ENCODE peak calls at places on chromosomes 12 and 14, in eight cellular contexts. One of them, this sample, is unnamed.

GRCh38 chr12:127729381-127729780 is 537.6 kb upstream of the TMEM132C start:
- DNase-seq in kidney epithelial cell: peak; percentile 4
- DNase-seq in transverse colon: no peak
- DNase-seq in naive thymus-derived CD4-positive, alpha-beta T cell: no peak
- DNase-seq in CD8-positive, alpha-beta T cell: no peak
- DNase-seq in psoas muscle: no peak
- DNase-seq in Panc1: no peak
- DNase-seq in tibial artery: no peak
- DNase-seq in this sample: no peak

GRCh38 chr12:112266473-112266872 is 115.8 kb downstream of the HECTD4 start:
- DNase-seq in kidney epithelial cell: no peak
- DNase-seq in transverse colon: no peak
- DNase-seq in naive thymus-derived CD4-positive, alpha-beta T cell: no peak
- DNase-seq in CD8-positive, alpha-beta T cell: no peak
- DNase-seq in psoas muscle: no peak
- DNase-seq in Panc1: no peak
- DNase-seq in tibial artery: no peak
- DNase-seq in this sample: no peak

GRCh38 chr12:90695415-90695814 is 259.6 kb downstream of the CCER1 start:
- DNase-seq in kidney epithelial cell: no peak
- DNase-seq in transverse colon: no peak
- DNase-seq in naive thymus-derived CD4-positive, alpha-beta T cell: no peak
- DNase-seq in CD8-positive, alpha-beta T cell: no peak
- DNase-seq in psoas muscle: no peak
- DNase-seq in Panc1: no peak
- DNase-seq in tibial artery: no peak
- DNase-seq in this sample: no peak

GRCh38 chr14:49598182-49598478 is 610 bp upstream of the LRR1 start:
- DNase-seq in kidney epithelial cell: no peak
- DNase-seq in transverse colon: peak; percentile 42
- DNase-seq in naive thymus-derived CD4-positive, alpha-beta T cell: no peak
- DNase-seq in CD8-positive, alpha-beta T cell: no peak
- DNase-seq in psoas muscle: no peak
- DNase-seq in Panc1: no peak
- DNase-seq in tibial artery: no peak
- DNase-seq in this sample: no peak

GRCh38 chr14:73759183-73759713 is 45.1 kb upstream of the PNMA1 start:
- DNase-seq in kidney epithelial cell: no peak
- DNase-seq in transverse colon: peak; percentile 74
- DNase-seq in naive thymus-derived CD4-positive, alpha-beta T cell: peak; percentile 74
- DNase-seq in CD8-positive, alpha-beta T cell: no peak
- DNase-seq in psoas muscle: peak; percentile 90
- DNase-seq in Panc1: no peak
- DNase-seq in tibial artery: peak; percentile 67
- DNase-seq in this sample: peak; percentile 64

GRCh38 chr12:104825408-104825807 is 132.7 kb downstream of the SLC41A2 start:
- DNase-seq in kidney epithelial cell: no peak
- DNase-seq in transverse colon: no peak
- DNase-seq in naive thymus-derived CD4-positive, alpha-beta T cell: no peak
- DNase-seq in CD8-positive, alpha-beta T cell: no peak
- DNase-seq in psoas muscle: no peak
- DNase-seq in Panc1: no peak
- DNase-seq in tibial artery: no peak
- DNase-seq in this sample: no peak

GRCh38 chr14:91269076-91269991 is 24.8 kb upstream of the GPR68 start:
- DNase-seq in kidney epithelial cell: no peak
- DNase-seq in transverse colon: peak; percentile 39
- DNase-seq in naive thymus-derived CD4-positive, alpha-beta T cell: no peak
- DNase-seq in CD8-positive, alpha-beta T cell: no peak
- DNase-seq in psoas muscle: peak; percentile 70
- DNase-seq in Panc1: no peak
- DNase-seq in tibial artery: no peak
- DNase-seq in this sample: no peak

GRCh38 chr14:57818511-57818910 is 47.4 kb downstream of the SLC35F4 start:
- DNase-seq in kidney epithelial cell: no peak
- DNase-seq in transverse colon: no peak
- DNase-seq in naive thymus-derived CD4-positive, alpha-beta T cell: no peak
- DNase-seq in CD8-positive, alpha-beta T cell: no peak
- DNase-seq in psoas muscle: no peak
- DNase-seq in Panc1: no peak
- DNase-seq in tibial artery: no peak
- DNase-seq in this sample: no peak

GRCh38 chr14:81366259-81366658 is 33.9 kb downstream of the STON2 start:
- DNase-seq in kidney epithelial cell: no peak
- DNase-seq in transverse colon: no peak
- DNase-seq in naive thymus-derived CD4-positive, alpha-beta T cell: no peak
- DNase-seq in CD8-positive, alpha-beta T cell: no peak
- DNase-seq in psoas muscle: no peak
- DNase-seq in Panc1: no peak
- DNase-seq in tibial artery: no peak
- DNase-seq in this sample: peak; percentile 18

GRCh38 chr14:103445783-103446182 is 60.6 kb downstream of the MARK3 start:
- DNase-seq in kidney epithelial cell: no peak
- DNase-seq in transverse colon: no peak
- DNase-seq in naive thymus-derived CD4-positive, alpha-beta T cell: no peak
- DNase-seq in CD8-positive, alpha-beta T cell: no peak
- DNase-seq in psoas muscle: no peak
- DNase-seq in Panc1: no peak
- DNase-seq in tibial artery: no peak
- DNase-seq in this sample: no peak

GRCh38 chr12:75702477-75703093 is 191.2 kb upstream of the KRR1 start:
- DNase-seq in kidney epithelial cell: no peak
- DNase-seq in transverse colon: no peak
- DNase-seq in naive thymus-derived CD4-positive, alpha-beta T cell: no peak
- DNase-seq in CD8-positive, alpha-beta T cell: no peak
- DNase-seq in psoas muscle: no peak
- DNase-seq in Panc1: no peak
- DNase-seq in tibial artery: no peak
- DNase-seq in this sample: no peak

GRCh38 chr14:32473476-32473875 is 144.4 kb downstream of the AKAP6 start:
- DNase-seq in kidney epithelial cell: peak; percentile 53
- DNase-seq in transverse colon: peak; percentile 44
- DNase-seq in naive thymus-derived CD4-positive, alpha-beta T cell: no peak
- DNase-seq in CD8-positive, alpha-beta T cell: no peak
- DNase-seq in psoas muscle: peak; percentile 68
- DNase-seq in Panc1: no peak
- DNase-seq in tibial artery: peak; percentile 26
- DNase-seq in this sample: no peak

GRCh38 chr12:132776816-132777568 is 15.4 kb upstream of the ANKLE2 start:
- DNase-seq in kidney epithelial cell: no peak
- DNase-seq in transverse colon: no peak
- DNase-seq in naive thymus-derived CD4-positive, alpha-beta T cell: no peak
- DNase-seq in CD8-positive, alpha-beta T cell: no peak
- DNase-seq in psoas muscle: peak; percentile 85
- DNase-seq in Panc1: no peak
- DNase-seq in tibial artery: no peak
- DNase-seq in this sample: no peak

GRCh38 chr14:41605550-41606248 is 977 bp upstream of the LRFN5 start:
- DNase-seq in kidney epithelial cell: no peak
- DNase-seq in transverse colon: no peak
- DNase-seq in naive thymus-derived CD4-positive, alpha-beta T cell: no peak
- DNase-seq in CD8-positive, alpha-beta T cell: no peak
- DNase-seq in psoas muscle: peak; percentile 25
- DNase-seq in Panc1: no peak
- DNase-seq in tibial artery: no peak
- DNase-seq in this sample: no peak

GRCh38 chr12:112283541-112283940 is 98.7 kb downstream of the HECTD4 start:
- DNase-seq in kidney epithelial cell: no peak
- DNase-seq in transverse colon: no peak
- DNase-seq in naive thymus-derived CD4-positive, alpha-beta T cell: no peak
- DNase-seq in CD8-positive, alpha-beta T cell: no peak
- DNase-seq in psoas muscle: peak; percentile 59
- DNase-seq in Panc1: no peak
- DNase-seq in tibial artery: no peak
- DNase-seq in this sample: no peak

GRCh38 chr14:20632831-20633771 is 8.4 kb downstream of the OR6S1 start:
- DNase-seq in kidney epithelial cell: no peak
- DNase-seq in transverse colon: peak; percentile 59
- DNase-seq in naive thymus-derived CD4-positive, alpha-beta T cell: peak; percentile 64
- DNase-seq in CD8-positive, alpha-beta T cell: no peak
- DNase-seq in psoas muscle: no peak
- DNase-seq in Panc1: peak; percentile 94
- DNase-seq in tibial artery: peak; percentile 36
- DNase-seq in this sample: no peak

GRCh38 chr12:105775351-105775750 is 363.4 kb downstream of the NUAK1 start:
- DNase-seq in kidney epithelial cell: peak; percentile 10
- DNase-seq in transverse colon: no peak
- DNase-seq in naive thymus-derived CD4-positive, alpha-beta T cell: no peak
- DNase-seq in CD8-positive, alpha-beta T cell: no peak
- DNase-seq in psoas muscle: no peak
- DNase-seq in Panc1: no peak
- DNase-seq in tibial artery: no peak
- DNase-seq in this sample: no peak

GRCh38 chr12:71691504-71692129 is 5.7 kb downstream of the TMEM19 start:
- DNase-seq in kidney epithelial cell: no peak
- DNase-seq in transverse colon: peak; percentile 37
- DNase-seq in naive thymus-derived CD4-positive, alpha-beta T cell: no peak
- DNase-seq in CD8-positive, alpha-beta T cell: no peak
- DNase-seq in psoas muscle: no peak
- DNase-seq in Panc1: no peak
- DNase-seq in tibial artery: no peak
- DNase-seq in this sample: peak; percentile 22

GRCh38 chr12:126487581-126487980 is 1422.3 kb downstream of the AACS start:
- DNase-seq in kidney epithelial cell: no peak
- DNase-seq in transverse colon: no peak
- DNase-seq in naive thymus-derived CD4-positive, alpha-beta T cell: no peak
- DNase-seq in CD8-positive, alpha-beta T cell: no peak
- DNase-seq in psoas muscle: no peak
- DNase-seq in Panc1: no peak
- DNase-seq in tibial artery: no peak
- DNase-seq in this sample: no peak

GRCh38 chr14:54489731-54490447 is 1.1 kb upstream of the GMFB start:
- DNase-seq in kidney epithelial cell: no peak
- DNase-seq in transverse colon: no peak
- DNase-seq in naive thymus-derived CD4-positive, alpha-beta T cell: no peak
- DNase-seq in CD8-positive, alpha-beta T cell: no peak
- DNase-seq in psoas muscle: no peak
- DNase-seq in Panc1: no peak
- DNase-seq in tibial artery: no peak
- DNase-seq in this sample: no peak
- H3K4me3 ChIP-seq in kidney epithelial cell: no peak overlapping the region
- H3K4me3 ChIP-seq in transverse colon: no peak overlapping the region
- H3K4me3 ChIP-seq in naive thymus-derived CD4-positive, alpha-beta T cell: peak overlapping the region; percentile 65
- H3K4me3 ChIP-seq in CD8-positive, alpha-beta T cell: peak overlapping the region; percentile 73
- H3K4me3 ChIP-seq in psoas muscle: peak overlapping the region; percentile 99
- H3K4me3 ChIP-seq in Panc1: peak overlapping the region; percentile 94
- H3K4me3 ChIP-seq in tibial artery: peak overlapping the region; percentile 70
- H3K4me3 ChIP-seq in this sample: no peak overlapping the region

DNA sequence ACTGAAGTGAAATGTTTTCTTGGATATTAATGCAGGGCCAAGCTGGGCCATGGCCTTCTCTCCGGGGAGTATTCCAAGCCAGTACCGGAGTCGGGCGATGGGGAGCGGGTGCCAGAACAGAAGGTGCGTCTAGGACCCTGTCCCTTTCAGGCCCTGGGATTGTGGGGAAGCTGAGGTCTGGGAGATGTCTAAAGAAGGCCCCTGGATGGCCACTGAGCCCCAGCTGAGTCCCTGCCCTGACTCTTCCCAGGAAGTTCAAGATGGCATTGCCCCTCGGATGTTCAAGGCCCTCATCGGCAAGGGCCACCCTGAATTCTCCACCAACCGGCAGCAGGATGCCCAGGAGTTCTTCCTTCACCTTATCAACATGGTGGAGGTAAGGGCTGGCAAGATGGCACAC is 7.2 kb upstream of the TPI1 start:
- DNase-seq in kidney epithelial cell: no peak
- DNase-seq in transverse colon: no peak
- DNase-seq in naive thymus-derived CD4-positive, alpha-beta T cell: no peak
- DNase-seq in CD8-positive, alpha-beta T cell: no peak
- DNase-seq in psoas muscle: no peak
- DNase-seq in Panc1: no peak
- DNase-seq in tibial artery: no peak
- DNase-seq in this sample: no peak
- H3K36me3 ChIP-seq in kidney epithelial cell: peaks cover 11% of the 10 kb centered on the region
- H3K36me3 ChIP-seq in transverse colon: peaks cover 54% of the 10 kb centered on the region
- H3K36me3 ChIP-seq in naive thymus-derived CD4-positive, alpha-beta T cell: peaks cover 97% of the 10 kb centered on the region
- H3K36me3 ChIP-seq in CD8-positive, alpha-beta T cell: peaks cover 70% of the 10 kb centered on the region
- H3K36me3 ChIP-seq in psoas muscle: peaks cover 100% of the 10 kb centered on the region
- H3K36me3 ChIP-seq in Panc1: peaks cover 4% of the 10 kb centered on the region
- H3K36me3 ChIP-seq in tibial artery: peaks cover 90% of the 10 kb centered on the region
- H3K36me3 ChIP-seq in this sample: peaks cover 94% of the 10 kb centered on the region

DNA sequence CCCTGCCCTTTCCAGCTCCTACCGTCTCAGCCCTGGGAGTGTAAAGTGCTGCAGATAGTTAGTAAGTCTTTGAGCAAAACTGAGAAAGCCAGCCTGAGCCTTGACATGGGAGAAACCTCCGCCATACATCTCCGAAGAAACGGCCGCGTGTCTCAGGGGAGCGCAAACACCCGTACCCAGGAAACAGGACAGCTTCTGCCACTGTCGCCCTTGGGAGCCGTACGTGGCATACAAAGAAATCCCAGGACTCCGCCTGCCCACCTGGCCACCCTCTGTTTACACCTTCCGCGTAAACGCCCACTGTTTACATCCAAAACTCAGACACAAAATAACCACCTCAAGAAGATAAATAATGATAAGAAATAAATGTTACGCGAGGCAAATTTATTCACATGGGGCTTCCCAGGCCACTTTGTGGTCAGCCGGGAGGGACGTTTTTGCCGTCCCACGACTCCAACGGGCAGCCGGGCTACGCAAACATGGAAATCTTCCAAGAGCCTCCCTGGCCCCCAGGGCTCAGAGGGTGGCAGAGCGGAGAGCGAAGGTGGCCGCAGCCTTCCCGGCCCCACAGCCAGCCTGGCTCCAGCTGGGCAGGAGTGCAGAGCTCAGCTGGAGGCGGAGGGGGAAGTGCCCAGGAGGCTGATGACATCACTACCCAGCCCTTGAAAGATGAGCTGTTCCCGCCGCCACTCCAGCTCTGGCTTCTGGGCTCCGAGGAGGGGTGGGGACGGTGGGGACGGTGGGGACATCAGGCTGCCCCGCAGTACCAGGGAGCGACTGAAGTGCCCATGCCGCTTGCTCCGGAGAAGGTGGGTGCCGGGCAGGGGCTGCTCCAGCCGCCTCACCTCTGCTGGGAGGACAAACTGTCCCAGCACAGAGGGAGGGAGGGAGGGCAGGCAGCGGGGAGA is at the start of gene BDKRB2:
- DNase-seq in kidney epithelial cell: peak; percentile 62
- DNase-seq in transverse colon: peak; percentile 82
- DNase-seq in naive thymus-derived CD4-positive, alpha-beta T cell: no peak
- DNase-seq in CD8-positive, alpha-beta T cell: no peak
- DNase-seq in psoas muscle: peak; percentile 71
- DNase-seq in Panc1: no peak
- DNase-seq in tibial artery: peak; percentile 71
- DNase-seq in this sample: peak; percentile 78
- H3K4me3 ChIP-seq in kidney epithelial cell: peak within 1 kb of the TSS; percentile 54
- H3K4me3 ChIP-seq in transverse colon: peak within 1 kb of the TSS; percentile 25
- H3K4me3 ChIP-seq in naive thymus-derived CD4-positive, alpha-beta T cell: no peak within 1 kb of the TSS
- H3K4me3 ChIP-seq in CD8-positive, alpha-beta T cell: no peak within 1 kb of the TSS
- H3K4me3 ChIP-seq in psoas muscle: peak within 1 kb of the TSS; percentile 47
- H3K4me3 ChIP-seq in Panc1: peak within 1 kb of the TSS; percentile 43
- H3K4me3 ChIP-seq in tibial artery: peak within 1 kb of the TSS; percentile 44
- H3K4me3 ChIP-seq in this sample: peak within 1 kb of the TSS; percentile 28

DNA sequence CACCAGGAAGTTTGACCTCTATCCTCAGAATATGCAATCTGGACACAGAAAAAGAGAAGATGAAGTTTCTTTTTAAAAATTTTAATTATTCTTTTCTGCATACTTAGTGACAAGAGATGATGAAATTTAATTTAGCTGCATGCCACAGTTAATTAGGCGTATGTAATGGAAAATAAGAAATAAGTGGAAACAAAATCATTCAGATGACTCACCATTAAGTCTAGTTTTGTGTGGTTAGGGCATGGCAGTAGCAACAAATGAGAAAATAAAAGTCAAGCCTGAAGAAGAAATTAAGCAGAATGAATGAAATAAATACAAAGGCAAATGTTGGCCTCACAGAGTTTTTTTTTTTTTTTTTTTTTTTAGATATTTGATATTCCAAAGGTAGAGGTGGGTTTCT is 30.9 kb upstream of the KLRD1 start:
- DNase-seq in kidney epithelial cell: no peak
- DNase-seq in transverse colon: no peak
- DNase-seq in naive thymus-derived CD4-positive, alpha-beta T cell: no peak
- DNase-seq in CD8-positive, alpha-beta T cell: no peak
- DNase-seq in psoas muscle: no peak
- DNase-seq in Panc1: no peak
- DNase-seq in tibial artery: no peak
- DNase-seq in this sample: no peak
- H3K36me3 ChIP-seq in kidney epithelial cell: no peaks in the 10 kb centered on the region
- H3K36me3 ChIP-seq in transverse colon: no peaks in the 10 kb centered on the region
- H3K36me3 ChIP-seq in naive thymus-derived CD4-positive, alpha-beta T cell: no peaks in the 10 kb centered on the region
- H3K36me3 ChIP-seq in CD8-positive, alpha-beta T cell: no peaks in the 10 kb centered on the region
- H3K36me3 ChIP-seq in psoas muscle: no peaks in the 10 kb centered on the region
- H3K36me3 ChIP-seq in Panc1: no peaks in the 10 kb centered on the region
- H3K36me3 ChIP-seq in tibial artery: no peaks in the 10 kb centered on the region
- H3K36me3 ChIP-seq in this sample: no peaks in the 10 kb centered on the region

This sample was measured in WERI-Rb-1.